ENCODE peak calls at places on chromosome 13, in six cellular contexts. O is aorta, X is left ventricle myocardium inferior, U is AG04450, D is neural progenitor cell, I is neuronal stem cell. Q is an unnamed sample. For H3K27me3 and H3K9me3, the result is how much of the 10 kb centered on the place peaks cover.

GRCh38 chr13:99385161-99385560 is 78.0 kb upstream of the GPR183 start:
- DNase-seq in O (no peak), X (no peak), U (no peak), D (no peak), I (no peak), Q (no peak)

GRCh38 chr13:30984620-30985019 is 52.2 kb downstream of the TEX26 start:
- DNase-seq in O (no peak), X (no peak), U (no peak), D (no peak), I (no peak), Q (no peak)

GRCh38 chr13:45178349-45179142 is 22.3 kb downstream of the KCTD4 start:
- DNase-seq in O (no peak), X (no peak), U (peak), D (no peak), I (no peak), Q (no peak)

GRCh38 chr13:51331354-51331861 is 8.1 kb upstream of the SERPINE3 start:
- DNase-seq in O (no peak), X (no peak), U (no peak), D (no peak), I (no peak), Q (no peak)

GRCh38 chr13:36344173-36344572 is 2.0 kb downstream of the SPART start:
- DNase-seq in O (no peak), X (no peak), U (no peak), D (no peak), I (no peak), Q (no peak)

GRCh38 chr13:77537302-77537919 is 1.9 kb downstream of the SCEL start:
- DNase-seq in O (no peak), X (no peak), U (no peak), D (no peak), I (no peak), Q (no peak)

GRCh38 chr13:109743706-109744453 is 42.5 kb downstream of the IRS2 start:
- DNase-seq in O (no peak), X (no peak), U (peak), D (no peak), I (no peak), Q (no peak)

GRCh38 chr13:98525452-98525851 is 51.5 kb downstream of the STK24 start:
- DNase-seq in O (no peak), X (no peak), U (no peak), D (no peak), I (no peak), Q (no peak)

GRCh38 chr13:39600766-39601165 is 2.2 kb downstream of the LHFPL6 start:
- DNase-seq in O (peak), X (peak), U (no peak), D (peak), I (no peak), Q (no peak)

GRCh38 chr13:43132228-43132627 is 108.8 kb downstream of the DNAJC15 start:
- DNase-seq in O (no peak), X (no peak), U (no peak), D (peak), I (peak), Q (no peak)

GRCh38 chr13:51614350-51614786 is 30.1 kb downstream of the WDFY2 start:
- DNase-seq in O (no peak), X (no peak), U (no peak), D (no peak), I (no peak), Q (no peak)

GRCh38 chr13:23588576-23589141 is 18.4 kb downstream of the TNFRSF19 start:
- DNase-seq in O (no peak), X (no peak), U (no peak), D (no peak), I (no peak), Q (no peak)

GRCh38 chr13:97749174-97749573 is 204.3 kb upstream of the IPO5 start:
- DNase-seq in O (no peak), X (no peak), U (no peak), D (no peak), I (no peak), Q (no peak)

GRCh38 chr13:50616101-50616500 is 227.4 kb downstream of the DLEU7 start:
- DNase-seq in O (no peak), X (no peak), U (peak), D (no peak), I (no peak), Q (no peak)

GRCh38 chr13:79398915-79399314 is 7.1 kb downstream of the RBM26 start:
- DNase-seq in O (no peak), X (no peak), U (no peak), D (no peak), I (no peak), Q (no peak)

GRCh38 chr13:50999641-51000040 is 90.0 kb downstream of the RNASEH2B start:
- DNase-seq in O (no peak), X (no peak), U (no peak), D (no peak), I (no peak), Q (no peak)

GRCh38 chr13:112204881-112205327 is 138.0 kb downstream of the SOX1 start:
- DNase-seq in O (no peak), X (peak), U (no peak), D (peak), I (peak), Q (no peak)
- H3K27me3 ChIP-seq in O (under half), X (half or more), U (under half), D (under half), I (under half), Q (under half)

GRCh38 chr13:90553167-90553566 is 794.3 kb upstream of the MIR17HG start:
- DNase-seq in O (no peak), X (no peak), U (no peak), D (no peak), I (no peak), Q (no peak)

GRCh38 chr13:90545070-90545840 is 802.2 kb upstream of the MIR17HG start:
- DNase-seq in O (peak), X (no peak), U (no peak), D (no peak), I (no peak), Q (no peak)

GRCh38 chr13:90547272-90547790 is 800.2 kb upstream of the MIR17HG start:
- DNase-seq in O (peak), X (no peak), U (no peak), D (no peak), I (no peak), Q (no peak)

GRCh38 chr13:90552702-90553101 is 794.8 kb upstream of the MIR17HG start:
- DNase-seq in O (no peak), X (no peak), U (no peak), D (no peak), I (no peak), Q (no peak)

DNA sequence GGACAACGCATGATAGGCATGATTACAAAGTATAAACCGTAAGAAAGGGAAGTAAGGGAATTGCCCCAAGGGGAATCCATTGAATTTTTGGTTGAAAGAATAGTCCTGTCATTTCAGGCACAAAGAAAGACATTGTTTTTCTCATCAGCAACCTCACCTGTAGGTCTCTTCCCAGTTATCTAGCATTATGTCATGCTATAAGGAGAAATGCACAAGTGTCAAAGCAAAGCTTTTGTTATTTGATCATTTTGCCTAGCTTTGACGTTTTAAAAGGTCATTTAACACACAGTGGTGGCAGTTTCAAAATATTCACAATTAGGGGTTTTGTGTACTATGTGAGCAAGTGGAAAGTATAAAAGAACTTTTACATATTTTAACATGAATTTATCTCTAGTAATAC is 796.2 kb upstream of the MIR17HG start:
- DNase-seq in O (no peak), X (no peak), U (no peak), D (no peak), I (no peak), Q (no peak)
- H3K9me3 ChIP-seq in O (under half), X (under half), U (under half), D (under half), I (under half), Q (under half)

GRCh38 chr13:62799931-62800436 is 1384.3 kb upstream of the PCDH20 start:
- DNase-seq in O (no peak), X (no peak), U (no peak), D (no peak), I (no peak), Q (no peak)

GRCh38 chr13:62793850-62794249 is 1378.2 kb upstream of the PCDH20 start:
- DNase-seq in O (no peak), X (no peak), U (no peak), D (no peak), I (no peak), Q (no peak)

GRCh38 chr13:62799038-62799535 is 1383.4 kb upstream of the PCDH20 start:
- DNase-seq in O (no peak), X (no peak), U (no peak), D (no peak), I (no peak), Q (no peak)
- H3K27me3 ChIP-seq in O (under half), X (under half), U (under half), D (under half), I (under half), Q (under half)

GRCh38 chr13:48615017-48615416 is 38.7 kb upstream of the CYSLTR2 start:
- DNase-seq in O (no peak), X (no peak), U (no peak), D (no peak), I (no peak), Q (no peak)
- H3K9me3 ChIP-seq in O (under half), X (under half), U (under half), D (under half), I (under half), Q (under half)

DNA sequence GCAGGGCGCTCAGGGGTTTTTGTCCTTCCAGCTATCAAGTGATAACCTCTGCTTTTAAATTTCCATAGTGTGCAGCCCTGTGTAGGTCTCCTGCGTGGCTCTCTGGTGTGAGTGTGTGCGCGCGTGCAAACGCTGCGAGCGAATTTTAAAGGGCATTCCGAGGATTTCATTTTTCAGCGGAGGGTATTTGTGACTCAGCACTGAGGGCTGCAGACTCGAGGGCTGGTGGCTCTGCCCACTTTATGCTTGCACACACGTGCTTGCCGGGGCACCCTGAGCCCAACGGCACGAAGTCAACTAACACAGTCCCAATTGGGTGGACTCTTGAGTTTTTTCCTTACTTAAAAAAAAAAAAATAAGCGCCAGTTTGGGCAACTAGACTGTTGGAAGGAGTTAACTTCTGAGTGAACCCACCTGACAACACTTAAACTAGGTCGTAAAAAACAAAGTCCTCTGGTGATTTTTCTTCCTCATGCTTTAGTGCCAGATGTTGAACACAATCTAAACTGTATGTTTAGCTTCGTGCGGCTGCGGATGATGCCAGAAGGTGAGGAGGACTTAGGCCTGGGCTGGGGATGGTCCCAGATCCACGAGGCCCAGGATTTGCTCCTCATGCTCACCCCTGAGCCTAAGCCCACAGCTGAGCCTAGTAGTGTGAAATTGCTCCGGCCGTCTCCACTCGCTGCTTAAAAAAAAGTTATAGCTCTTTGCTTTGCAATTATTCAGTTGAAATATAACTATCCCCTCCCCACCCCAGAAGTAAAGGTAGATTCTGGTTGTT is 2.1 kb downstream of the FGF9 start:
- DNase-seq in O (no peak), X (no peak), U (no peak), D (peak), I (peak), Q (no peak)
- H3K27me3 ChIP-seq in O (under half), X (half or more), U (half or more), D (half or more), I (under half), Q (under half)

DNA sequence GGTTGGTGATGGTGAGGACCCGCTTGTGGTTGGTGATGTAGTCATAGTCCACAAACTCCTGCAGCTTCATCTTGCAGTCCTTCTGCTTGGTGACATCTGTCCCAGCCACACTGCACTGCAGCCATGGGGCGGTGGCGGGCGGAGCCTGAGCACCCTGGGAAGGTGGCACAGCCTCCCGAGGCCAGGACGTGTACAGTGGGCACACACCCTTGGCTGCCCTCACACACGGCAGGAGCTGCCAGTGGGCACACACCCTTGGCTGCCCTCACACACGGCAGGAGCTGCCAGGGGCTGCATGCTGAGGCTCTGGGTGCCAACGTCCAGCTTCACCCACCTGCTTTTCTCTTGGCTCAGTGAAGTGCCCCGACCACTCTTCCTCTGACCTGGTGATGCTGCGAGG is 128.7 kb downstream of the TUBA3C start:
- DNase-seq in O (no peak), X (no peak), U (no peak), D (no peak), I (no peak), Q (peak)
- H3K9me3 ChIP-seq in O (under half), X (under half), U (half or more), D (under half), I (under half), Q (under half)

Q was measured in lung.